ENCODE peak calls at places on chromosome 12, in ten cellular contexts. U, Q, C, P, Z, V, F, R, A and G are unnamed samples.

GRCh38 chr12:31618228-31619025 is 27.5 kb upstream of the DENND5B start:
- DNase-seq in U (no peak), Q (no peak), C (no peak), P (no peak), Z (peak), V (peak), F (no peak), R (no peak), A (no peak), G (no peak)

GRCh38 chr12:110279976-110280783 is 867 bp upstream of the ATP2A2 start:
- DNase-seq in U (peak), Q (peak), C (peak), P (peak), Z (peak), V (peak), F (no peak), R (no peak), A (peak), G (peak)

GRCh38 chr12:18345021-18345735 is 83.9 kb downstream of the PIK3C2G start:
- DNase-seq in U (no peak), Q (no peak), C (no peak), P (no peak), Z (peak), V (no peak), F (no peak), R (no peak), A (no peak), G (no peak)

GRCh38 chr12:124631681-124632080 is 64.3 kb upstream of the NCOR2 start:
- DNase-seq in U (no peak), Q (no peak), C (no peak), P (no peak), Z (no peak), V (no peak), F (no peak), R (no peak), A (no peak), G (no peak)

GRCh38 chr12:24360057-24360456 is 410.6 kb upstream of the SOX5 start:
- DNase-seq in U (no peak), Q (no peak), C (no peak), P (no peak), Z (no peak), V (no peak), F (no peak), R (no peak), A (no peak), G (no peak)

GRCh38 chr12:102955926-102956737 is 1.3 kb upstream of the ASCL1 start:
- DNase-seq in U (no peak), Q (no peak), C (no peak), P (no peak), Z (no peak), V (no peak), F (no peak), R (no peak), A (no peak), G (no peak)

GRCh38 chr12:42854208-42854607 is 264.7 kb upstream of the PRICKLE1 start:
- DNase-seq in U (no peak), Q (no peak), C (no peak), P (no peak), Z (peak), V (no peak), F (no peak), R (no peak), A (no peak), G (no peak)

GRCh38 chr12:9648701-9649531 is 20.6 kb upstream of the CLEC2D start:
- DNase-seq in U (no peak), Q (no peak), C (no peak), P (no peak), Z (no peak), V (no peak), F (no peak), R (no peak), A (no peak), G (no peak)

GRCh38 chr12:25734529-25735180 is 181.6 kb upstream of the LMNTD1 start:
- DNase-seq in U (no peak), Q (no peak), C (no peak), P (no peak), Z (no peak), V (no peak), F (no peak), R (no peak), A (no peak), G (no peak)

GRCh38 chr12:124732275-124733075 is 131.2 kb downstream of the SCARB1 start:
- DNase-seq in U (no peak), Q (no peak), C (no peak), P (no peak), Z (peak), V (peak), F (no peak), R (no peak), A (no peak), G (no peak)

GRCh38 chr12:85833558-85833957 is 2.7 kb downstream of the RASSF9 start:
- DNase-seq in U (no peak), Q (no peak), C (no peak), P (no peak), Z (no peak), V (no peak), F (no peak), R (no peak), A (no peak), G (no peak)

GRCh38 chr12:29309320-29309902 is 71.6 kb downstream of the ERGIC2 start:
- DNase-seq in U (no peak), Q (no peak), C (no peak), P (no peak), Z (peak), V (no peak), F (peak), R (no peak), A (no peak), G (no peak)

GRCh38 chr12:93091851-93092558 is 162.9 kb upstream of the EEA1 start:
- DNase-seq in U (no peak), Q (no peak), C (no peak), P (no peak), Z (no peak), V (no peak), F (no peak), R (no peak), A (no peak), G (no peak)

GRCh38 chr12:53258541-53259539 is 9.3 kb upstream of the ESPL1 start:
- DNase-seq in U (no peak), Q (no peak), C (no peak), P (no peak), Z (no peak), V (no peak), F (no peak), R (no peak), A (no peak), G (no peak)

GRCh38 chr12:124554429-124555029 is 12.9 kb downstream of the NCOR2 start:
- DNase-seq in U (no peak), Q (no peak), C (no peak), P (no peak), Z (no peak), V (no peak), F (no peak), R (no peak), A (no peak), G (no peak)

GRCh38 chr12:101806280-101806679 is 24.5 kb downstream of the GNPTAB start:
- DNase-seq in U (no peak), Q (no peak), C (no peak), P (no peak), Z (no peak), V (no peak), F (no peak), R (no peak), A (no peak), G (no peak)

GRCh38 chr12:112778400-112778799 is 13.1 kb upstream of the RPH3A start:
- DNase-seq in U (no peak), Q (no peak), C (no peak), P (no peak), Z (no peak), V (no peak), F (no peak), R (no peak), A (no peak), G (no peak)

GRCh38 chr12:108559748-108560147 is 1.2 kb downstream of the SART3 start:
- DNase-seq in U (no peak), Q (no peak), C (no peak), P (no peak), Z (no peak), V (no peak), F (no peak), R (no peak), A (no peak), G (no peak)

GRCh38 chr12:72141381-72141780 is 130.8 kb upstream of the TRHDE start:
- DNase-seq in U (peak), Q (no peak), C (no peak), P (no peak), Z (no peak), V (peak), F (peak), R (peak), A (no peak), G (no peak)

GRCh38 chr12:78470354-78471195 is 394.0 kb upstream of the SYT1 start:
- DNase-seq in U (peak), Q (peak), C (no peak), P (no peak), Z (peak), V (peak), F (peak), R (no peak), A (no peak), G (no peak)

GRCh38 chr12:117125275-117125613 is 26.0 kb upstream of the TESC start:
- DNase-seq in U (no peak), Q (no peak), C (no peak), P (no peak), Z (no peak), V (peak), F (no peak), R (no peak), A (no peak), G (no peak)

GRCh38 chr12:113127791-113128199 is 7.8 kb downstream of the RASAL1 start:
- DNase-seq in U (no peak), Q (no peak), C (no peak), P (no peak), Z (no peak), V (no peak), F (no peak), R (no peak), A (peak), G (no peak)

GRCh38 chr12:42588308-42588836 is 1.2 kb downstream of the PRICKLE1 start:
- DNase-seq in U (peak), Q (peak), C (no peak), P (no peak), Z (no peak), V (no peak), F (no peak), R (no peak), A (no peak), G (no peak)

GRCh38 chr12:42815068-42815467 is 225.5 kb upstream of the PRICKLE1 start:
- DNase-seq in U (no peak), Q (no peak), C (no peak), P (no peak), Z (no peak), V (no peak), F (no peak), R (no peak), A (no peak), G (no peak)

GRCh38 chr12:40745386-40745785 is 53.1 kb downstream of the CNTN1 start:
- DNase-seq in U (no peak), Q (no peak), C (no peak), P (no peak), Z (no peak), V (no peak), F (peak), R (no peak), A (no peak), G (no peak)

GRCh38 chr12:132513070-132513398 is 23.1 kb downstream of the FBRSL1 start:
- DNase-seq in U (no peak), Q (no peak), C (no peak), P (no peak), Z (peak), V (no peak), F (no peak), R (no peak), A (no peak), G (no peak)

GRCh38 chr12:108846320-108846719 is 11.1 kb downstream of the SSH1 start:
- DNase-seq in U (no peak), Q (no peak), C (no peak), P (no peak), Z (no peak), V (no peak), F (no peak), R (no peak), A (no peak), G (peak)

GRCh38 chr12:730550-730949 is 21.8 kb upstream of the WNK1 start:
- DNase-seq in U (no peak), Q (no peak), C (no peak), P (no peak), Z (no peak), V (no peak), F (no peak), R (no peak), A (no peak), G (no peak)

GRCh38 chr12:725076-725475 is 27.3 kb upstream of the WNK1 start:
- DNase-seq in U (no peak), Q (no peak), C (no peak), P (no peak), Z (no peak), V (no peak), F (no peak), R (no peak), A (no peak), G (no peak)

GRCh38 chr12:727321-727720 is 25.1 kb upstream of the WNK1 start:
- DNase-seq in U (no peak), Q (no peak), C (no peak), P (no peak), Z (no peak), V (peak), F (no peak), R (no peak), A (no peak), G (no peak)

GRCh38 chr12:726281-727140 is 25.9 kb upstream of the WNK1 start:
- DNase-seq in U (peak), Q (no peak), C (no peak), P (no peak), Z (peak), V (no peak), F (no peak), R (no peak), A (no peak), G (no peak)

GRCh38 chr12:728781-729180 is 23.6 kb upstream of the WNK1 start:
- DNase-seq in U (no peak), Q (no peak), C (no peak), P (no peak), Z (no peak), V (no peak), F (no peak), R (no peak), A (no peak), G (no peak)
- H3K27ac ChIP-seq in U (no peak), Q (no peak), C (no peak), P (no peak), Z (no peak), V (no peak), F (no peak), R (no peak), A (no peak), G (no peak)

DNA sequence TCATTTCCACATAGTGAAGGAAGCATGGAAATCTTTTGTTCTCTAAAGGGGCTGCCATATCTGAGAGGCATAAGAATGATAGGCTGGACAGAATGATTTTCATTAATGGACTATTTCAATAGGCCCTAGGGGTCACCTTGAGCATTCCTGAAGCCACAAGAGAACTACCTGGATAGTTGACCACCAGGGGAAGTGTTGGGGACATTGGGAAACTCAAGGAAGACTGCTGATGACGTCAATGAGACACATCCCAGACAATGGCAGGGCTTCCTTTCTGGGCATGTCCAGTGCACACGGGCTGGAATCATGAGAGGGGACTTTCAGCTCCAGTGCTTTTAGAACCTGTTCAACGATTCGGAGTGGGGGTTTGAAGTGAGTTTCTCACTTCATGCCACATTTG is 48.8 kb upstream of the CHST11 start:
- DNase-seq in U (no peak), Q (no peak), C (no peak), P (no peak), Z (no peak), V (no peak), F (no peak), R (no peak), A (no peak), G (no peak)
- H3K4me3 ChIP-seq in U (no peak), Q (no peak), C (no peak), P (no peak), Z (no peak), V (no peak), F (no peak), R (no peak), A (no peak), G (no peak)

DNA sequence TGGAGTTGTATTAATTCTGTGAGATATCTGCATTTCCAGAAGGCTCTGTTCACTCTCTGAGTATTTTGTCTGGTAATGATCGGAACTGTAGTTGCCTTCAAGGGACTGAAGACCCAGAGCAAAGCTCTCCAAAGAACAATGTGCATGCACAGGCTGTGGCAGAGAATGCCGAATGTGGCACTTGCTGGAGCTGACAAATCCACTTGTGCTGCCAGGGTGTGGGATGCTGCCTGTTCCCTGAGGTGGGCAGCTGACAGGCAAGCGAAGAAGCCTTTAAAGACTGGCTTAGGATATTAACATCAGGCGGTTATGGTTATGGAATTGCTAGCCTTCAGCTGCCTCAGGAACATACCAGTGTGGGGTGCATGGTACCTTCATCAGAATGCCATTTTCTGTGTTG is 419.9 kb upstream of the ATP2B1 start:
- DNase-seq in U (no peak), Q (no peak), C (no peak), P (no peak), Z (no peak), V (no peak), F (no peak), R (no peak), A (no peak), G (no peak)
- TF ChIP-seq CTCF in U (no peak), Q (no peak), C (no peak), P (no peak), Z (no peak), V (no peak), F (no peak), R (no peak), A (no peak), G (no peak)

GRCh38 chr12:11672833-11673232 is 23.4 kb downstream of the ETV6 start:
- DNase-seq in U (no peak), Q (peak), C (no peak), P (no peak), Z (no peak), V (no peak), F (no peak), R (no peak), A (no peak), G (no peak)
- H3K27ac ChIP-seq in U (no peak), Q (no peak), C (no peak), P (peak), Z (no peak), V (no peak), F (no peak), R (no peak), A (no peak), G (no peak)

GRCh38 chr12:106357549-106358409 is at the start of gene POLR3B:
- DNase-seq in U (peak), Q (peak), C (peak), P (peak), Z (peak), V (peak), F (peak), R (peak), A (peak), G (peak)

GRCh38 chr12:106358410-106359241 is 1.1 kb downstream of the POLR3B start:
- DNase-seq in U (no peak), Q (no peak), C (peak), P (peak), Z (peak), V (peak), F (no peak), R (no peak), A (no peak), G (peak)

GRCh38 chr12:106348411-106348810 is 9.1 kb upstream of the POLR3B start:
- DNase-seq in U (no peak), Q (no peak), C (no peak), P (no peak), Z (no peak), V (no peak), F (no peak), R (no peak), A (no peak), G (no peak)

GRCh38 chr12:106353178-106353577 is 4.4 kb upstream of the POLR3B start:
- DNase-seq in U (no peak), Q (no peak), C (no peak), P (no peak), Z (no peak), V (no peak), F (no peak), R (no peak), A (no peak), G (no peak)
- H3K4me3 ChIP-seq in U (no peak), Q (no peak), C (no peak), P (no peak), Z (no peak), V (no peak), F (no peak), R (no peak), A (no peak), G (no peak)

DNA sequence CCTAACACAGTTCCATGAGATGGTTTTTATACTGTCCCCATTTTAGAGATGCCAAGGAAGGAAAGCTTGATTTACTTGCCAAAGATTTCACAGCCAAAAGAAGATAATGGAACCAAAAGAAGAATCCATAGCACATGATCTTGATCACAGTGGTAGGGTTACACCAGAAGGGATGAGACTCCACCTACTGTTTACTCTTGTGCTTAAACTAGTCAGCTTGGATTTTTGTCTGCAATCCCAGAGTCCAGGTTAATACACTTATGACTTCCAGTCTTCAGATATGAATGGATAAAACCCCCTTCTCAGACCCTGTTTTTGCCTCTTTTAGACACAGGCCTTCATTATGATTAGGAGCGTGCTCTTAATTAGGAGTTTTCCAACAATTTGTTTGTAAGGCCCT is 454.2 kb downstream of the AEBP2 start:
- DNase-seq in U (peak), Q (no peak), C (no peak), P (no peak), Z (peak), V (peak), F (peak), R (no peak), A (no peak), G (no peak)
- TF ChIP-seq CTCF in U (no peak), Q (no peak), C (no peak), P (no peak), Z (no peak), V (peak), F (peak), R (no peak), A (peak), G (no peak)

GRCh38 chr12:28026701-28027100 is 54.2 kb upstream of the PTHLH start:
- DNase-seq in U (peak), Q (no peak), C (no peak), P (no peak), Z (peak), V (no peak), F (no peak), R (no peak), A (no peak), G (no peak)

GRCh38 chr12:28021704-28022103 is 49.2 kb upstream of the PTHLH start:
- DNase-seq in U (peak), Q (no peak), C (no peak), P (no peak), Z (no peak), V (no peak), F (no peak), R (no peak), A (no peak), G (no peak)

GRCh38 chr12:28025821-28026505 is 53.4 kb upstream of the PTHLH start:
- DNase-seq in U (no peak), Q (no peak), C (no peak), P (no peak), Z (peak), V (no peak), F (no peak), R (no peak), A (no peak), G (no peak)

GRCh38 chr12:28024231-28024995 is 51.9 kb upstream of the PTHLH start:
- DNase-seq in U (peak), Q (no peak), C (no peak), P (no peak), Z (peak), V (peak), F (no peak), R (no peak), A (no peak), G (no peak)

DNA sequence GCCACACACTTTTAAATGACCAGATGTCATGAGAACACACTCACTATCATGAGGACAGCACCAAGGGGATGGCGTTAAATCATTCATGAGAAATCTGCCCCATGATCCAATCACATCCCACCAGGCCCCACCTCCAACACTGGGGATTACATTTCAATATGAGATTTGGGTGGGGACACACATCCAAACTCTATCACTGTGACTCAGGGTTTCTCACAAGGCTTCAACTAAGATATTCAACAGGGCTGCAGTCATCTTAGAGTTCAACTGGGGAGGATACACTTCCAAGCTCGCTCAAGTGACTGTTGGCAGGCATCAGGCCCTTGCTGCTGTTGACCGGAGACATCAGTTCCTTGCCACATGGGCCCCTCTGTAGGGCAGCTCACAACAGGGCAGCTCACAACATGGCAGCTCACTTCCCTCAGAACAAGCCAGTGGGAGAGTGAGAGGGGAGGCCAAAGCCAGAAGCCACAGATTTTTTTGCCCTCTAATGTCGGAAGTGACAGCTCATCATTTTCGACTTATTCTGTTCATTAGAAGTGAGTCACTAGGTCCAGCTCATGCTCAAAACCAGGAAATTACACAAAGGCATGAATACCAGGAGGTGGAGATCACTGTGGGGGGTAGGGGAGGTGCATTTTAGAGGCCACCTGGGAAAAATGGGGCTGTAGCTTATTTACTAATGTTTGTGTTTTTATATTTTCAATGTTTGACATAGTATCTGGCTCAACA is 50.8 kb upstream of the PTHLH start:
- DNase-seq in U (peak), Q (no peak), C (no peak), P (no peak), Z (peak), V (peak), F (peak), R (no peak), A (no peak), G (no peak)
- H3K27ac ChIP-seq in U (peak), Q (no peak), C (no peak), P (no peak), Z (peak), V (peak), F (no peak), R (no peak), A (no peak), G (no peak)